ENCODE peak calls at places on chromosomes 16 and 17, in eight cellular contexts. D is MM.1S, X is right lobe of liver, K is AG08395, H is head of caudate nucleus, W is islet precursor cell, T is iPS DF 19.7, V is mucosa of gallbladder. E is an unnamed sample.

GRCh38 chr16:931171-931570 is 39.6 kb downstream of the LMF1 start:
- DNase-seq in D (no peak), X (no peak), K (no peak), H (no peak), W (no peak), T (no peak), V (no peak), E (no peak)

GRCh38 chr17:44599298-44600175 is 42.3 kb downstream of the FZD2 start:
- DNase-seq in D (no peak), X (no peak), K (peak), H (peak), W (peak), T (no peak), V (peak), E (no peak)

GRCh38 chr17:34852614-34853013 is 108.6 kb downstream of the CCT6B start:
- DNase-seq in D (no peak), X (no peak), K (no peak), H (no peak), W (no peak), T (no peak), V (no peak), E (no peak)

GRCh38 chr17:73346763-73347162 is 35.0 kb upstream of the CDC42EP4 start:
- DNase-seq in D (no peak), X (no peak), K (no peak), H (no peak), W (no peak), T (no peak), V (no peak), E (no peak)

GRCh38 chr16:67283039-67283825 is 3.9 kb downstream of the PLEKHG4 start:
- DNase-seq in D (no peak), X (no peak), K (no peak), H (no peak), W (no peak), T (no peak), V (no peak), E (no peak)

GRCh38 chr17:19730829-19731228 is 14.4 kb upstream of the SLC47A2 start:
- DNase-seq in D (no peak), X (no peak), K (no peak), H (no peak), W (no peak), T (no peak), V (no peak), E (no peak)

GRCh38 chr16:31135535-31136286 is at the start of gene PRSS8:
- DNase-seq in D (no peak), X (peak), K (no peak), H (no peak), W (peak), T (no peak), V (peak), E (peak)

GRCh38 chr16:75011634-75012307 is 12.9 kb downstream of the ZNRF1 start:
- DNase-seq in D (no peak), X (no peak), K (peak), H (peak), W (no peak), T (no peak), V (no peak), E (no peak)

GRCh38 chr16:83402969-83403368 is 404.8 kb upstream of the HSBP1 start:
- DNase-seq in D (no peak), X (no peak), K (peak), H (no peak), W (no peak), T (no peak), V (no peak), E (no peak)

GRCh38 chr17:76376318-76377133 is 7.9 kb upstream of the SPHK1 start:
- DNase-seq in D (no peak), X (no peak), K (no peak), H (no peak), W (no peak), T (no peak), V (no peak), E (no peak)

GRCh38 chr16:920722-921121 is 50.1 kb downstream of the LMF1 start:
- DNase-seq in D (no peak), X (no peak), K (peak), H (peak), W (no peak), T (no peak), V (peak), E (no peak)